ENCODE peak calls at places on chromosomes 3 and 15, in seven cellular contexts. Q is lower lobe of right lung, B is hepatocyte, Z is mesenchymal stem cell, I is gastrocnemius medialis, P is colonic mucosa, S is OCI-LY7. G is an unnamed sample.

GRCh38 chr3:112411425-112411824 is 78.5 kb downstream of the CD200 start:
- DNase-seq in Z (no peak), I (no peak), P (no peak), B (no peak), S (no peak), Q (no peak), G (no peak)

GRCh38 chr3:157438371-157438735 is 1.7 kb downstream of the PTX3 start:
- DNase-seq in P (no peak), Z (no peak), Q (no peak), S (no peak), B (no peak), I (no peak), G (no peak)

GRCh38 chr3:194688207-194688711 is 2.6 kb downstream of the FAM43A start:
- DNase-seq in S (peak; percentile 89), I (no peak), B (peak; percentile 42), P (peak; percentile 48), Q (peak; percentile 59), Z (peak; percentile 46), G (no peak)

GRCh38 chr3:185175370-185175987 is 22.6 kb upstream of the C3orf70 start:
- DNase-seq in I (peak; percentile 17), B (peak; percentile 73), S (no peak), Z (peak; percentile 65), Q (peak; percentile 47), P (peak; percentile 89), G (peak; percentile 87)

GRCh38 chr15:53520867-53521525 is 238.5 kb downstream of the WDR72 start:
- DNase-seq in Z (no peak), B (no peak), P (no peak), Q (no peak), S (no peak), I (no peak), G (no peak)

GRCh38 chr3:166362698-166363097 is 525.5 kb upstream of the BCHE start:
- DNase-seq in Q (no peak), S (no peak), B (no peak), P (no peak), Z (no peak), I (no peak), G (no peak)

GRCh38 chr3:79140718-79141117 is 627.1 kb downstream of the ROBO1 start:
- DNase-seq in S (no peak), P (no peak), Q (no peak), B (no peak), Z (peak; percentile 60), I (no peak), G (no peak)

GRCh38 chr15:38263996-38264395 is 11.4 kb downstream of the SPRED1 start:
- DNase-seq in Z (peak; percentile 77), P (no peak), S (no peak), B (no peak), I (no peak), Q (no peak), G (no peak)

GRCh38 chr15:100721758-100722550 is 119.6 kb downstream of the ASB7 start:
- DNase-seq in S (no peak), I (peak; percentile 78), B (peak; percentile 89), Q (peak; percentile 73), Z (peak; percentile 100), P (peak; percentile 50), G (peak; percentile 32)

GRCh38 chr3:164465172-164465571 is 613.1 kb downstream of the SI start:
- DNase-seq in I (no peak), P (no peak), Q (no peak), Z (peak; percentile 76), S (no peak), B (no peak), G (no peak)

GRCh38 chr3:185221203-185221602 is 32.6 kb downstream of the EHHADH start:
- DNase-seq in B (no peak), I (no peak), Z (no peak), P (no peak), S (no peak), Q (no peak), G (no peak)

GRCh38 chr3:51221959-51222358 is 163.1 kb upstream of the MANF start:
- DNase-seq in I (no peak), Z (no peak), S (no peak), B (no peak), P (no peak), Q (no peak), G (no peak)

GRCh38 chr3:146881366-146881765 is 276.2 kb upstream of the PLSCR5 start:
- DNase-seq in Z (no peak), I (no peak), P (no peak), Q (no peak), S (no peak), B (no peak), G (no peak)

GRCh38 chr3:183537295-183537730 is 18.2 kb downstream of the KLHL6 start:
- DNase-seq in Z (peak; percentile 54), I (peak; percentile 73), Q (peak; percentile 69), P (no peak), B (no peak), S (no peak), G (no peak)

GRCh38 chr3:77325280-77325679 is 285.4 kb downstream of the ROBO2 start:
- DNase-seq in P (no peak), Q (no peak), S (no peak), Z (no peak), I (no peak), B (no peak), G (no peak)

GRCh38 chr3:59856921-59857320 is 807.1 kb upstream of the CFAP20DC start:
- DNase-seq in Q (no peak), P (no peak), S (no peak), B (no peak), I (no peak), Z (no peak), G (no peak)

GRCh38 chr3:149815318-149815717 is 2.3 kb downstream of the RNF13 start:
- DNase-seq in B (no peak), I (no peak), S (peak; percentile 10), Z (no peak), P (no peak), Q (no peak), G (no peak)

GRCh38 chr15:96889734-96890480 is 559.4 kb downstream of the NR2F2 start:
- DNase-seq in P (no peak), Z (peak; percentile 48), I (no peak), S (no peak), B (no peak), Q (no peak), G (no peak)

GRCh38 chr3:136862611-136862951 is 573 bp downstream of the NCK1 start:
- DNase-seq in S (peak; percentile 68), Z (peak; percentile 73), P (peak; percentile 69), I (peak; percentile 58), Q (peak; percentile 80), B (peak; percentile 81), G (peak; percentile 74)

GRCh38 chr3:17905996-17906395 is 163.6 kb upstream of the TBC1D5 start:
- DNase-seq in Z (no peak), B (no peak), P (no peak), Q (no peak), I (no peak), S (peak; percentile 23), G (no peak)

DNA sequence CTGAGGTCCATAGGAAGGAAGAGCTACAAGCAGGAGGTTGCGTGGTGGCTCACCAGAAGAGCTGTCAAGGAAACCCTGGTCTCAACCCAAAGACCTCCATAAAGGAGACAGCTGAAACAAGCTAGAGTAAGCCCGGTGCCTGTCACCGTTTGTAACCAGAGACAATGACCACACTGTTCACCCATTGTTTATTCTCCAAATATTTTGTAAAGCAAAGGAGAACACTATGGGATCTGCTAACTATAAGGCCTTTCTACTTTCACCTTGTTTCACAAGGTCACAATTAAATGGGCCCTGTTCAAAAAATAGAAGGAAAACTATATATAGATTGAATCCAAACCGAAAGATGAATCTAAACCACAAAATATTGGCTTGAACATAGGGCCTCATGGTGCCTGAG is 128.9 kb upstream of the TPRG1 start:
- DNase-seq in B (no peak), S (no peak), P (no peak), Q (no peak), Z (no peak), I (no peak), G (no peak)
- H3K9me3 ChIP-seq in B (no peaks in the 10 kb centered on the region), S (no peaks in the 10 kb centered on the region), P (no peaks in the 10 kb centered on the region), Q (no peaks in the 10 kb centered on the region), Z (no peaks in the 10 kb centered on the region), I (no peaks in the 10 kb centered on the region), G (no peaks in the 10 kb centered on the region)

GRCh38 chr3:139540686-139541085 is 1.1 kb upstream of the RBP1 start:
- DNase-seq in Z (no peak), S (no peak), Q (no peak), P (no peak), I (no peak), B (no peak), G (no peak)
- H3K4me3 ChIP-seq in Z (no peak overlapping the region), S (no peak overlapping the region), Q (no peak overlapping the region), P (no peak overlapping the region), I (no peak overlapping the region), B (no peak overlapping the region), G (no peak overlapping the region)

DNA sequence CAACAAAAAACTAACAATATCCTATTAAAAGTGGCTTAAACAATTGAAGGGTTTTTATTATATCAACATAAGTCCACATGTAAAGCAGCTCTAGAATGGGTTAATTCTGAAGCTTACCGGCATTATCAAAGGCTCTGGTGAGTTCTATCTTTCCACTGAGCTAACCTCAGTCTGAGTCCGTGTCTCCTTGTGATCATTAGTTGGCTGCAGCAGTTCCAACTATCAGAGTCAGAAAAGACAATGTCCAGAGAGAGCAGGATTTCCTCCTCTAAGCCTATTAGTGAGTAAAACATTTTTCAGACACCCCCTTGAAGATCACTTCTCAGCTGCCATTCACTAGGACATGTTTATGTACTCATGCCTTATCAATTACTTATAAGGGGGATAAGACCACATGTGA is 49.9 kb downstream of the DHX36 start:
- DNase-seq in Q (no peak), B (no peak), P (no peak), Z (no peak), S (no peak), I (no peak), G (no peak)
- H3K36me3 ChIP-seq in Q (peaks cover 70% of the 10 kb centered on the region), B (no peaks in the 10 kb centered on the region), P (peaks cover 23% of the 10 kb centered on the region), Z (peaks cover 16% of the 10 kb centered on the region), S (peaks cover 98% of the 10 kb centered on the region), I (no peaks in the 10 kb centered on the region), G (no peaks in the 10 kb centered on the region)

GRCh38 chr15:25087137-25087536 is 132.3 kb downstream of the SNRPN start:
- DNase-seq in P (no peak), S (no peak), B (no peak), I (no peak), Q (no peak), Z (no peak), G (no peak)

GRCh38 chr15:25091421-25092158 is 136.8 kb downstream of the SNRPN start:
- DNase-seq in P (no peak), S (no peak), B (no peak), Q (no peak), I (no peak), Z (no peak), G (no peak)

GRCh38 chr15:25088261-25088790 is 133.5 kb downstream of the SNRPN start:
- DNase-seq in Z (no peak), P (no peak), I (no peak), B (no peak), S (no peak), Q (no peak), G (no peak)

GRCh38 chr15:25090073-25090733 is 135.4 kb downstream of the SNRPN start:
- DNase-seq in Q (no peak), Z (no peak), I (no peak), P (no peak), B (no peak), S (no peak), G (no peak)

DNA sequence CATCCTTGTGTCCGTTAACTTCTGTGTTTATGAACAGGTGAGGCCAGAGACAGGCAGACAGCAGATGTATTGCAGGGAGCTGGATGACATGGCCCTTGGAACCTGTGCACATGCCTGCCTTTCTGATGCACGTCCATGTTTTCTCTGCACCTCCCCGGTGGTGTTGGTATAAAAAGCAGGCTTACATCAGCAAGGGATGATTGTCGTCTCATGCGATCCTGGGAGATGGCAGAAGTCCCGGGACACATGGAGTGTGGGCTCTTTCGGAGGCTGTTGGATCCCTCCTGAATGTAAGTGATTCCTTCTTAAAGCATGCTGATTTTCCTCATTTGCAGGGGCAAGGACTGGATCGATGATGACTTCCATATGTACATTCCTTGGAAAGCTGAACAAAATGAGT is 134.8 kb downstream of the SNRPN start:
- DNase-seq in Q (no peak), Z (no peak), P (no peak), S (no peak), B (no peak), I (no peak), G (no peak)
- H3K9me3 ChIP-seq in Q (peaks cover 99% of the 10 kb centered on the region), Z (peaks cover 97% of the 10 kb centered on the region), P (peaks cover 4% of the 10 kb centered on the region), S (no peaks in the 10 kb centered on the region), B (peaks cover 3% of the 10 kb centered on the region), I (no peaks in the 10 kb centered on the region), G (peaks cover 93% of the 10 kb centered on the region)

G was measured in Peyer's patch.